ENCODE peak calls at places on chromosomes 3 and 15, in seven cellular contexts. A is K562, L is SK-N-SH, F is GM12891, C is HepG2, H is H1, J is GM12878. U is an unnamed sample.

GRCh38 chr3:15428539-15428938 is 1.1 kb downstream of the EAF1 start:
- DNase-seq in A (no peak), F (no peak), L (no peak), H (no peak), J (no peak), C (no peak), U (no peak)

GRCh38 chr3:82607391-82607790 is 845.9 kb upstream of the GBE1 start:
- DNase-seq in L (no peak), F (no peak), C (no peak), A (no peak), J (no peak), H (no peak), U (no peak)

GRCh38 chr15:84685304-84685703 is 27.3 kb upstream of the NMB start:
- DNase-seq in H (no peak), J (no peak), A (no peak), L (no peak), F (no peak), C (no peak), U (no peak)

GRCh38 chr3:139358857-139359562 is 15.2 kb downstream of the MRPS22 start:
- DNase-seq in F (no peak), A (no peak), J (peak; percentile 11), H (no peak), L (no peak), C (no peak), U (no peak)

GRCh38 chr3:118272976-118273375 is 761.7 kb downstream of the IGSF11 start:
- DNase-seq in C (no peak), A (no peak), H (no peak), L (no peak), J (no peak), F (no peak), U (no peak)

GRCh38 chr15:96625251-96625650 is 294.8 kb downstream of the NR2F2 start:
- DNase-seq in H (no peak), F (no peak), L (no peak), C (no peak), A (no peak), J (no peak), U (no peak)

GRCh38 chr3:59606638-59607262 is 556.9 kb upstream of the CFAP20DC start:
- DNase-seq in C (no peak), J (no peak), A (no peak), L (peak; percentile 17), H (no peak), F (no peak), U (no peak)

GRCh38 chr3:98188553-98188952 is 22.1 kb downstream of the OR5H15 start:
- DNase-seq in L (peak; percentile 0), H (no peak), C (peak; percentile 16), A (no peak), F (peak; percentile 9), J (peak; percentile 53), U (no peak)

GRCh38 chr3:24740367-24740766 is 245.7 kb upstream of the THRB start:
- DNase-seq in J (no peak), L (no peak), A (no peak), H (no peak), C (no peak), F (no peak), U (no peak)

GRCh38 chr15:82128401-82129143 is 82.8 kb upstream of the MEX3B start:
- DNase-seq in H (no peak), C (no peak), F (no peak), J (no peak), L (no peak), A (no peak), U (no peak)

GRCh38 chr3:98343647-98344507 is 9.8 kb upstream of the OR5K4 start:
- DNase-seq in C (peak; percentile 62), L (peak; percentile 22), F (no peak), J (no peak), A (peak; percentile 19), H (peak; percentile 76), U (no peak)

GRCh38 chr3:152270145-152270870 is 1.6 kb downstream of the MBNL1 start:
- DNase-seq in H (no peak), J (no peak), F (no peak), L (peak; percentile 10), C (peak; percentile 39), A (no peak), U (no peak)

GRCh38 chr3:194315088-194315964 is 35.8 kb downstream of the CPN2 start:
- DNase-seq in J (peak; percentile 38), A (peak; percentile 93), C (peak; percentile 50), H (peak; percentile 98), L (peak; percentile 94), F (peak; percentile 91), U (peak; percentile 93)

GRCh38 chr3:58173029-58173669 is 37.6 kb downstream of the DNASE1L3 start:
- DNase-seq in A (peak; percentile 50), F (no peak), J (no peak), H (no peak), C (peak; percentile 44), L (no peak), U (no peak)

GRCh38 chr15:72492733-72493132 is 18.6 kb downstream of the ARIH1 start:
- DNase-seq in J (no peak), L (no peak), A (no peak), C (no peak), F (no peak), H (no peak), U (no peak)

GRCh38 chr3:117893638-117894037 is 1141.0 kb downstream of the IGSF11 start:
- DNase-seq in L (no peak), F (no peak), H (no peak), J (no peak), A (no peak), C (no peak), U (no peak)

GRCh38 chr3:127458698-127459097 is 131.8 kb downstream of the TPRA1 start:
- DNase-seq in H (peak; percentile 92), F (no peak), L (no peak), J (no peak), A (peak; percentile 52), C (no peak), U (no peak)

GRCh38 chr3:8891774-8892173 is 71.5 kb downstream of the RAD18 start:
- DNase-seq in H (no peak), L (no peak), C (no peak), A (no peak), F (no peak), J (no peak), U (no peak)

GRCh38 chr3:135034881-135035440 is 239.9 kb downstream of the EPHB1 start:
- DNase-seq in H (peak; percentile 27), C (no peak), A (no peak), F (no peak), J (no peak), L (no peak), U (no peak)

GRCh38 chr3:124886168-124887051 is 755 bp downstream of the ITGB5 start:
- DNase-seq in F (peak; percentile 51), L (peak; percentile 77), H (peak; percentile 70), A (peak; percentile 61), J (no peak), C (peak; percentile 68), U (peak; percentile 53)
- TF ChIP-seq POLR2AphosphoS5 in F (no peak), L (no peak), H (peak; percentile 35), A (no peak), J (no peak), C (peak; percentile 16), U (no peak)

GRCh38 chr15:68431037-68431791 is 749 bp downstream of the ITGA11 start:
- DNase-seq in J (no peak), F (no peak), L (peak; percentile 63), H (peak; percentile 70), C (no peak), A (no peak), U (no peak)

GRCh38 chr15:68431792-68432401 is at the start of gene ITGA11:
- DNase-seq in F (peak; percentile 34), C (no peak), L (peak; percentile 91), J (no peak), H (peak; percentile 87), A (peak; percentile 29), U (no peak)

GRCh38 chr15:68433551-68433950 is 1.6 kb upstream of the ITGA11 start:
- DNase-seq in H (peak; percentile 13), C (no peak), A (no peak), L (no peak), J (no peak), F (no peak), U (no peak)

GRCh38 chr15:68434021-68434420 is 2.1 kb upstream of the ITGA11 start:
- DNase-seq in C (no peak), A (no peak), J (no peak), H (peak; percentile 38), L (no peak), F (no peak), U (no peak)

DNA sequence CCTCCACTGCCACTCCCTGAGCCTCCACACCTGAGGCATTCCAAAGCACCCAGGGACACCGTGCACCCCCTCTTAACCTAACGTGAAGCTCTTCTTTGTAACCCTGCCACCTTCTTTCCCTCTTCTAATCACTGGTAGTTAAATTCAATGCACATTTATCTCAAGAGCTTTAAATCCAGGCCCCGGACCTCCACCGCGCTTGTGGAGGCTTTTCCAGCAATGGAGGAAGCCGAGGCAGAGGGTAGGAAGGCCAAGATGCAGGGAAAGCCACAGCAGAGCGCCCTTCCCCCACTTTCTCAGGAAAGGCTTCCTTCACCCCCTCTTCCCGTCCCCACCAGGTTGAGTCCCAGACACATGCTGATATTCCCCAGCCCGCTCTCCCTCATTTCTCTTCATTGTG is 702 bp upstream of the ITGA11 start:
- DNase-seq in J (no peak), C (no peak), L (no peak), H (no peak), F (no peak), A (no peak), U (no peak)
- TF ChIP-seq TAF1 in J (no peak), C (no peak), L (no peak), H (no peak), F (no peak), A (no peak), U (no peak)

GRCh38 chr15:51991141-51991540 is 19.6 kb upstream of the LEO1 start:
- DNase-seq in L (no peak), F (no peak), A (no peak), H (no peak), J (no peak), C (no peak), U (no peak)
- TF ChIP-seq POLR2AphosphoS5 in L (no peak), F (no peak), A (no peak), H (no peak), J (no peak), C (no peak), U (no peak)

GRCh38 chr3:181410870-181411269 is 300.9 kb upstream of the SOX2 start:
- DNase-seq in J (no peak), L (no peak), C (no peak), H (no peak), A (no peak), F (no peak), U (no peak)
- TF ChIP-seq TAF1 in J (no peak), L (no peak), C (no peak), H (no peak), A (no peak), F (no peak), U (no peak)

DNA sequence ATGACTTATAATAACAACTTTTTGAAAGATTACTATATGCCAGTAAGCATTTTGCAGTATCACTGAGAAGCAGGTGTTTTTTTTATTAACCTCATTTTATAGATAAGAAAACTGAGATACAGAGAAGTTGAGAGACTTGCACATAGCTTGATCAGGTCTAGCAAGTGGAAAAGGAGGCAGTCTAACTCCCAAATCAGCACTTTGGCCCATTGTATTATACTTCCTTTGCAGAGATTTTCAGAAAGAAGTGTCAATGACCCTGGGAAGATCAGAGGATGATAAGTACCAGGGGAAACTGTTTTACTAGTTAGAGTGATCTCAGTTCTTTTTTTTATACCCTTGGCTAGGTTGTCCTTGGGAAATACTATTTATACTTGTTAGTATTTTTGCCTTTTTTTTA is 358.7 kb downstream of the SQOR start:
- DNase-seq in L (no peak), C (no peak), H (no peak), F (no peak), A (no peak), J (no peak), U (no peak)
- TF ChIP-seq POLR2AphosphoS5 in L (no peak), C (no peak), H (no peak), F (no peak), A (no peak), J (no peak), U (no peak)